ENCODE peak calls at places on chromosomes 4 and X, in five cellular contexts. I is ovary; K is stimulated activated CD4-positive, alpha-beta T cell treated with anti-CD3 and anti-CD28 coated beads, Interleukin-12 subunit alpha, Interleukin-12 subunit beta, amount 100 ng/mL, for 24 hours; U is CD4-positive, alpha-beta T cell; A is heart left ventricle. W is an unnamed sample.

GRCh38 chrX:155745792-155746191 is 133.0 kb upstream of the TMLHE start:
- DNase-seq in U (no peak), K (no peak), A (peak; percentile 37), I (peak; percentile 28), W (peak; percentile 2)

GRCh38 chr4:6222761-6223292 is 22.5 kb upstream of the JAKMIP1 start:
- DNase-seq in U (no peak), A (no peak), I (no peak), K (no peak), W (no peak)

GRCh38 chrX:76398970-76399369 is 28.5 kb upstream of the MAGEE1 start:
- DNase-seq in K (no peak), I (no peak), A (no peak), U (no peak), W (no peak)

GRCh38 chr4:99633772-99634171 is 23.9 kb downstream of the C4orf54 start:
- DNase-seq in K (no peak), A (no peak), I (no peak), U (no peak), W (no peak)

GRCh38 chr4:10296730-10297129 is 160.5 kb downstream of the ZNF518B start:
- DNase-seq in K (no peak), I (no peak), A (no peak), U (no peak), W (no peak)

GRCh38 chrX:13151806-13152510 is 107.5 kb upstream of the FAM9C start:
- DNase-seq in U (no peak), K (no peak), A (no peak), I (no peak), W (peak; percentile 6)

GRCh38 chrX:81280148-81280547 is 78.2 kb downstream of the SH3BGRL start:
- DNase-seq in I (no peak), K (no peak), A (no peak), U (no peak), W (no peak)

GRCh38 chrX:149630681-149631292 is 805 bp downstream of the TMEM185A start:
- DNase-seq in I (no peak), K (no peak), A (no peak), U (no peak), W (peak; percentile 55)

GRCh38 chr4:10781805-10782204 is 97.2 kb upstream of the CLNK start:
- DNase-seq in I (no peak), K (no peak), A (no peak), U (no peak), W (no peak)

GRCh38 chr4:173360587-173361221 is 10.1 kb upstream of the SAP30 start:
- DNase-seq in U (no peak), A (no peak), I (no peak), K (no peak), W (peak; percentile 25)